ENCODE peak calls at places on chromosomes 6 and 20, in ten cellular contexts. I is AG20443; C is stimulated activated CD4-positive, alpha-beta T cell treated with anti-CD3 and anti-CD28 coated beads, Interleukin-15, amount 100 ng/mL, for 1 hour; Y is GDM1; V is activated CD4-positive, alpha-beta T cell treated with anti-CD3 and anti-CD28 coated beads for 36 hours; S is GM20000; G is left lung; T is neural progenitor cell; J is Daoy; E is tibial nerve. X is an unnamed sample.

GRCh38 chr6:168367285-168367720 is 47.7 kb upstream of the DACT2 start:
- DNase-seq in I (no peak), C (no peak), Y (no peak), V (no peak), S (no peak), G (no peak), T (no peak), J (no peak), E (no peak), X (no peak)

GRCh38 chr6:143965503-143966171 is 42.4 kb downstream of the PLAGL1 start:
- DNase-seq in I (peak; percentile 79), C (no peak), Y (peak; percentile 48), V (no peak), S (no peak), G (no peak), T (no peak), J (peak; percentile 75), E (no peak), X (no peak)

GRCh38 chr20:11726021-11726420 is 191.7 kb upstream of the BTBD3 start:
- DNase-seq in I (no peak), C (no peak), Y (no peak), V (no peak), S (no peak), G (no peak), T (no peak), J (peak; percentile 2), E (no peak), X (no peak)

GRCh38 chr20:856361-856775 is 22.9 kb downstream of the FAM110A start:
- DNase-seq in I (peak; percentile 82), C (peak; percentile 31), Y (no peak), V (peak; percentile 65), S (no peak), G (no peak), T (no peak), J (peak; percentile 98), E (no peak), X (no peak)

GRCh38 chr6:39698789-39699188 is 26.4 kb downstream of the KIF6 start:
- DNase-seq in I (no peak), C (no peak), Y (no peak), V (no peak), S (no peak), G (no peak), T (no peak), J (no peak), E (no peak), X (no peak)

GRCh38 chr20:24949756-24950127 is 673 bp downstream of the CST7 start:
- DNase-seq in I (no peak), C (no peak), Y (peak; percentile 20), V (no peak), S (no peak), G (no peak), T (no peak), J (no peak), E (no peak), X (no peak)

GRCh38 chr6:163490826-163491577 is 76.5 kb downstream of the QKI start:
- DNase-seq in I (peak; percentile 37), C (no peak), Y (no peak), V (peak; percentile 29), S (no peak), G (no peak), T (peak; percentile 8), J (no peak), E (peak; percentile 43), X (no peak)

GRCh38 chr20:59976196-59976847 is 18.1 kb downstream of the CDH26 start:
- DNase-seq in I (no peak), C (no peak), Y (no peak), V (no peak), S (no peak), G (no peak), T (no peak), J (no peak), E (no peak), X (no peak)

GRCh38 chr6:167153523-167153959 is 4.2 kb downstream of the GPR31 start:
- DNase-seq in I (peak; percentile 22), C (no peak), Y (peak; percentile 5), V (peak; percentile 20), S (peak; percentile 85), G (no peak), T (no peak), J (peak; percentile 70), E (no peak), X (peak; percentile 28)

GRCh38 chr20:53737404-53738038 is 143.9 kb upstream of the ZNF217 start:
- DNase-seq in I (peak; percentile 32), C (no peak), Y (no peak), V (no peak), S (no peak), G (no peak), T (no peak), J (peak; percentile 60), E (no peak), X (no peak)

GRCh38 chr6:167706313-167707109 is 120.2 kb upstream of the AFDN start:
- DNase-seq in I (no peak), C (peak; percentile 33), Y (peak; percentile 12), V (peak; percentile 82), S (peak; percentile 65), G (no peak), T (no peak), J (peak; percentile 16), E (no peak), X (peak; percentile 25)

GRCh38 chr20:24160563-24161355 is 172.2 kb upstream of the GGTLC1 start:
- DNase-seq in I (peak; percentile 87), C (no peak), Y (peak; percentile 41), V (peak; percentile 55), S (no peak), G (no peak), T (peak; percentile 69), J (no peak), E (no peak), X (no peak)

GRCh38 chr6:8279094-8279805 is 156.1 kb downstream of the SLC35B3 start:
- DNase-seq in I (no peak), C (no peak), Y (no peak), V (no peak), S (no peak), G (no peak), T (no peak), J (no peak), E (no peak), X (no peak)

GRCh38 chr20:32978009-32978335 is 26.3 kb downstream of the SUN5 start:
- DNase-seq in I (no peak), C (no peak), Y (no peak), V (no peak), S (no peak), G (no peak), T (no peak), J (no peak), E (no peak), X (no peak)

GRCh38 chr6:154932562-154933027 is 62.5 kb upstream of the TIAM2 start:
- DNase-seq in I (peak; percentile 49), C (no peak), Y (no peak), V (no peak), S (no peak), G (no peak), T (no peak), J (peak; percentile 78), E (no peak), X (no peak)

GRCh38 chr6:170087946-170088348 is 202.9 kb downstream of the DLL1 start:
- DNase-seq in I (no peak), C (no peak), Y (peak; percentile 69), V (peak; percentile 71), S (peak; percentile 89), G (peak; percentile 83), T (no peak), J (peak; percentile 84), E (no peak), X (peak; percentile 60)

GRCh38 chr6:42766163-42766670 is 15.6 kb upstream of the BICRAL start:
- DNase-seq in I (peak; percentile 52), C (no peak), Y (no peak), V (no peak), S (no peak), G (no peak), T (no peak), J (peak; percentile 82), E (no peak), X (no peak)